ENCODE peak calls at places on chromosome X, in six cellular contexts. F is A549; X is left lung; N is Jurkat, Clone E6-1; E is mucosa of descending colon; P is left ventricle myocardium inferior. Z is an unnamed sample.

GRCh38 chrX:13415551-13415950 is 95.7 kb upstream of the ATXN3L start:
- DNase-seq in X (no peak), P (no peak), E (no peak), F (no peak), N (no peak), Z (no peak)

GRCh38 chrX:73563740-73564073 is 710 bp downstream of the CHIC1 start:
- DNase-seq in E (no peak), P (no peak), X (no peak), N (peak; percentile 11), F (peak; percentile 3), Z (peak; percentile 28)

GRCh38 chrX:151899622-151900021 is 13.1 kb upstream of the MAGEA4 start:
- DNase-seq in X (no peak), E (no peak), F (no peak), P (no peak), N (no peak), Z (peak; percentile 48)

GRCh38 chrX:150870059-150870458 is 28.4 kb downstream of the CD99L2 start:
- DNase-seq in E (no peak), X (no peak), P (no peak), N (no peak), F (no peak), Z (no peak)

GRCh38 chrX:13059676-13060499 is 15.5 kb upstream of the FAM9C start:
- DNase-seq in P (no peak), F (peak; percentile 36), N (no peak), X (no peak), E (no peak), Z (peak; percentile 86)

GRCh38 chrX:97705936-97706335 is 822.2 kb downstream of the RPA4 start:
- DNase-seq in P (no peak), X (no peak), N (no peak), F (no peak), E (no peak), Z (no peak)

GRCh38 chrX:102846544-102847236 is 90.4 kb upstream of the RAB40AL start:
- DNase-seq in X (no peak), E (no peak), P (no peak), N (no peak), F (no peak), Z (peak; percentile 78)

GRCh38 chrX:107272431-107272921 is 66.1 kb downstream of the DNAAF6 start:
- DNase-seq in N (no peak), P (no peak), E (peak; percentile 22), X (no peak), F (peak; percentile 50), Z (peak; percentile 2)

GRCh38 chrX:110180176-110180927 is 137.5 kb downstream of the AMMECR1 start:
- DNase-seq in E (no peak), F (no peak), X (no peak), P (peak; percentile 22), N (peak; percentile 23), Z (peak; percentile 89)

GRCh38 chrX:130118941-130119640 is 8.8 kb upstream of the ELF4 start:
- DNase-seq in E (no peak), X (no peak), F (no peak), N (no peak), P (no peak), Z (peak; percentile 63)

GRCh38 chrX:66163447-66163846 is 600 bp upstream of the HEPH start:
- DNase-seq in N (no peak), X (no peak), E (no peak), P (no peak), F (no peak), Z (no peak)
- H3K4me3 ChIP-seq in N (no peak overlapping the region), X (no peak overlapping the region), E (no peak overlapping the region), P (no peak overlapping the region), F (no peak overlapping the region), Z (no peak overlapping the region)

GRCh38 chrX:11619426-11619825 is 46.3 kb downstream of the ARHGAP6 start:
- DNase-seq in F (no peak), P (no peak), E (no peak), N (no peak), X (no peak), Z (peak; percentile 84)
- H3K4me3 ChIP-seq in F (no peak overlapping the region), P (no peak overlapping the region), E (no peak overlapping the region), N (no peak overlapping the region), X (no peak overlapping the region), Z (no peak overlapping the region)

DNA sequence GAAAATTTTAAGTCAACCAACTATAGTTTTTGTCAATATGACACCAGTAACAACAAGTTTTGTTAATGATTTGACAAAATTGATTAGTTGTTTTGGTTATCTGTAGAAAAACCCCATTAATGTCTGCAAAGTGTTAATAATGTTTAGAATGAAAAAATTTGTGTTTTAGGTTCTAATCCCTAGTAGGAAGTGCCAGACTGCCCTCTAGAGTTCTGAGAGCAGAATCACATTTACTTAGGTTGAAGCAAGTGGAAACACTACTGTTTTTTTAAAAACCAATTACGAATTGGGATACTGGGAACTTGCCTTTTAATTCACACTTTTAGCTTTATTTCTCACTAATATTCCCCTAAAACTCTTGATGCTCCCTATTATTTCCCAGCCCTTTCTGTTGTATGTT is 101.1 kb upstream of the CYLC1 start:
- DNase-seq in F (no peak), X (no peak), N (peak; percentile 3), P (no peak), E (no peak), Z (peak; percentile 23)
- H3K4me3 ChIP-seq in F (no peak overlapping the region), X (no peak overlapping the region), N (no peak overlapping the region), P (no peak overlapping the region), E (no peak overlapping the region), Z (no peak overlapping the region)

GRCh38 chrX:137428777-137429564 is 137.0 kb upstream of the ZIC3 start:
- DNase-seq in N (no peak), E (no peak), X (no peak), P (no peak), F (no peak), Z (no peak)
- H3K4me3 ChIP-seq in N (no peak overlapping the region), E (no peak overlapping the region), X (no peak overlapping the region), P (peak overlapping the region; percentile 66), F (no peak overlapping the region), Z (no peak overlapping the region)

DNA sequence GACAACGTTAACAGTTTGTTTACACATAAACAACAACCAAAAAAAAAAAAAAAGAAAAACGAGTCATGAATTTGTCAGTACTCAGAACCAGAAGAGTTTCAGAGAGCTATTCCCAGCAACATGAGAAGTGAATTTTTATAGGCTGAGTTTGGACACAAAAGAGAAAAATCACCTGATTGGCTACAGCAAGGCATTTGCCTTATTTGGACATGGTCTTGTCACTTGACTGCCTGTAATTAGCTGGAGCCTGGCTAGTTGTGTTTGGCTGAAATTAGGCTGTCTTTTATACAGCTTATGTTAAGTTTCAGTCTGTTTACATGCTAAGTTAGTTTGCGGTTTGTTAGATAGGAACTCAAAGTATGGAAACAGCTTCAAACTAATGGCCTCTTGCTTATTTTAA is 880 bp upstream of the TEX13A start:
- DNase-seq in X (no peak), F (no peak), N (no peak), E (no peak), P (no peak), Z (no peak)
- H3K4me3 ChIP-seq in X (no peak overlapping the region), F (no peak overlapping the region), N (no peak overlapping the region), E (no peak overlapping the region), P (no peak overlapping the region), Z (no peak overlapping the region)

GRCh38 chrX:49164589-49165360 is 2.2 kb downstream of the MAGIX start:
- DNase-seq in F (no peak), P (no peak), E (no peak), X (no peak), N (no peak), Z (no peak)
- H3K4me3 ChIP-seq in F (no peak overlapping the region), P (peak overlapping the region; percentile 64), E (no peak overlapping the region), X (no peak overlapping the region), N (no peak overlapping the region), Z (no peak overlapping the region)

DNA sequence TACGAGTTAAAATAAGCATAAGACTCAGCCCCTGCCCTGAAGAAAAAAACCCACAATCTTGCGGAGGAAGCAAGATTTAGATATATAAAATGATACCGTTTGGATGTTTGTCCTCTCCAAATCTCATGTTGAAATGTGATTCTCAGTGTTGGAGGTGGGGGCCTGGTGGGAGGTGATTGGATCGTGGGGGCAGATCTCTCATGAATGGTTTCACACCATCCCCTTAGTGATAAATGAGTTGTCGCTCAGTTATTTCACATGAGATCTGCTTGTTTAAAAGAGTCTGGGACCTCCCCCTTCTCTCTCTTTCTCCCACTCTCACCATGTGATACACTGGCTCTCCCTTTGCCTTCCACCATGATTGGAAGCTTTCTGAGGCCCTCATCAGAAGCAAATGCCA is 28.6 kb downstream of the EFHC2 start:
- DNase-seq in E (no peak), P (no peak), X (no peak), N (no peak), F (no peak), Z (no peak)
- H3K4me3 ChIP-seq in E (no peak overlapping the region), P (no peak overlapping the region), X (no peak overlapping the region), N (no peak overlapping the region), F (no peak overlapping the region), Z (no peak overlapping the region)

GRCh38 chrX:77901506-77901905 is 2.2 kb downstream of the COX7B start:
- DNase-seq in N (no peak), F (no peak), P (no peak), E (no peak), X (no peak), Z (no peak)
- H3K4me3 ChIP-seq in N (no peak overlapping the region), F (no peak overlapping the region), P (peak overlapping the region; percentile 74), E (no peak overlapping the region), X (no peak overlapping the region), Z (no peak overlapping the region)

GRCh38 chrX:71911023-71911730 is 532 bp downstream of the NHSL2 start:
- DNase-seq in F (peak; percentile 42), X (no peak), P (peak; percentile 15), E (peak; percentile 19), N (peak; percentile 25), Z (no peak)

GRCh38 chrX:71908387-71908786 is 2.3 kb upstream of the NHSL2 start:
- DNase-seq in N (no peak), X (no peak), F (no peak), E (no peak), P (no peak), Z (no peak)

GRCh38 chrX:71911731-71912050 is 1.0 kb downstream of the NHSL2 start:
- DNase-seq in E (no peak), X (no peak), P (no peak), N (no peak), F (no peak), Z (no peak)

GRCh38 chrX:71910526-71911022 is at the start of gene NHSL2:
- DNase-seq in F (no peak), P (peak; percentile 25), X (no peak), N (peak; percentile 14), E (peak; percentile 16), Z (peak; percentile 26)

DNA sequence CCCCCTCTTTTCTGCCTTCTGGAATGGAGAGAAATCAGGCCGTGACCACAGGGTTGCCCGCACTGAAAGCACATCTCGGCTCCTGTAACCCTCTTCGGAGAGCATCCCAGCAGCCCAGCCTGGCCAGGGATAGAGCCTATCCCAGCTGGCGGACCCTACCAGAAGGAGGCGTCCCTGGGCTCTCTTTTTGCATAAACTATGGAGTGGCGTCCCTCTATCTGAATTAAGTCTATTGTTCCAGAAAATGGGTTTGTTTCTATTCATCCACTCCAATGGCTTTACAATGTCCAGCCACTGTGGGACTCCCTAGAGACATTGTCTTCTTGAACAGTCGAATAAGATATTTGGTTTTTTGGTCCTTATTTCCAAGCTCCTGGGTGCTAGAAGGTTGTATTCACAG is 689 bp upstream of the NHSL2 start:
- DNase-seq in N (no peak), X (no peak), F (no peak), P (no peak), E (no peak), Z (peak; percentile 23)
- H3K4me3 ChIP-seq in N (no peak overlapping the region), X (no peak overlapping the region), F (peak overlapping the region; percentile 57), P (peak overlapping the region; percentile 63), E (no peak overlapping the region), Z (peak overlapping the region; percentile 48)

Z was measured in fibroblast of mammary gland.